ENCODE peak calls at places on chromosomes 5 and 9, in nine cellular contexts. V is tibial nerve; W is PC-9; K is thoracic aorta; D is ovary; U is lower lobe of right lung; X is cardiac muscle cell; T is iPS DF 6.9; A is effector memory CD4-positive, alpha-beta T cell. C is an unnamed sample.

GRCh38 chr5:5483350-5483749 is 60.9 kb downstream of the ICE1 start:
- DNase-seq in V (no peak), W (no peak), K (no peak), D (no peak), U (no peak), X (no peak), T (no peak), A (no peak), C (no peak)

GRCh38 chr5:142143878-142144277 is 35.3 kb downstream of the NDFIP1 start:
- DNase-seq in V (no peak), W (no peak), K (no peak), D (no peak), U (no peak), X (peak; percentile 21), T (no peak), A (no peak), C (no peak)

GRCh38 chr9:72396247-72397091 is 31.5 kb upstream of the ZFAND5 start:
- DNase-seq in V (no peak), W (peak; percentile 4), K (no peak), D (no peak), U (no peak), X (no peak), T (no peak), A (no peak), C (no peak)

GRCh38 chr5:79924936-79925893 is 65.8 kb downstream of the MTX3 start:
- DNase-seq in V (no peak), W (no peak), K (no peak), D (no peak), U (no peak), X (peak; percentile 4), T (no peak), A (no peak), C (no peak)

GRCh38 chr5:169861934-169862333 is 118.4 kb downstream of the INSYN2B start:
- DNase-seq in V (no peak), W (no peak), K (no peak), D (no peak), U (no peak), X (no peak), T (no peak), A (no peak), C (no peak)

GRCh38 chr9:97564291-97565175 is 63.1 kb downstream of the TMOD1 start:
- DNase-seq in V (peak; percentile 59), W (peak; percentile 70), K (no peak), D (peak; percentile 49), U (no peak), X (no peak), T (no peak), A (no peak), C (peak; percentile 52)

GRCh38 chr5:145237843-145238242 is 597.3 kb downstream of the PRELID2 start:
- DNase-seq in V (no peak), W (peak; percentile 37), K (no peak), D (no peak), U (no peak), X (peak; percentile 86), T (peak; percentile 75), A (no peak), C (no peak)

GRCh38 chr5:141597394-141597793 is 21.4 kb downstream of the DIAPH1 start:
- DNase-seq in V (no peak), W (no peak), K (no peak), D (no peak), U (no peak), X (no peak), T (no peak), A (no peak), C (no peak)

GRCh38 chr5:144122641-144123040 is 47.8 kb downstream of the YIPF5 start:
- DNase-seq in V (no peak), W (no peak), K (no peak), D (no peak), U (no peak), X (no peak), T (no peak), A (no peak), C (no peak)

GRCh38 chr9:135370411-135371375 is 108.9 kb upstream of the PPP1R26 start:
- DNase-seq in V (no peak), W (no peak), K (no peak), D (no peak), U (no peak), X (no peak), T (no peak), A (no peak), C (no peak)

GRCh38 chr5:118651002-118651401 is 337.3 kb downstream of the DTWD2 start:
- DNase-seq in V (no peak), W (no peak), K (no peak), D (no peak), U (no peak), X (no peak), T (no peak), A (no peak), C (no peak)

GRCh38 chr5:36653046-36653445 is 46.6 kb downstream of the SLC1A3 start:
- DNase-seq in V (no peak), W (no peak), K (no peak), D (no peak), U (no peak), X (no peak), T (no peak), A (no peak), C (no peak)

DNA sequence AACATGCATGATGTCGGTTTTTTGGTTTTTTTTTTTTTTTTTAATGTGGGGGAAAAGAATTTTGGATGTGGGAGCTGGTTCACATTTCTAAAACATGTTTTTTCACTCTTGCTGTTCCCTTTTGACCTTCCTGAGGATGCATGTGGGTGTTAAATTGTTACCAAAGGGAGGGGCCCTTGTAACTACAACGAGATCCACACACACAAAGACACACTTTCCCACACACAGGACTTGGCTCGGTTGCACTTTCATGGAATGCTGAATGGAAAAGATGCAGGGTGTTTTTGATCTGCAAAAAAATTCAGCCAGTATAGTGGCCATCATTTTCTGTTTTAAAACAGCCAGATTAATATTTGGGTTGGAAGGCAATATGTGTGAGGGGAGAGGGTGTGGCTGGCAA is 577.0 kb downstream of the EBF1 start:
- DNase-seq in V (no peak), W (no peak), K (no peak), D (peak; percentile 22), U (no peak), X (no peak), T (no peak), A (no peak), C (no peak)
- H3K9me3 ChIP-seq in V (no peaks in the 10 kb centered on the region), W (no peaks in the 10 kb centered on the region), K (no peaks in the 10 kb centered on the region), D (no peaks in the 10 kb centered on the region), U (no peaks in the 10 kb centered on the region), X (no peaks in the 10 kb centered on the region), T (no peaks in the 10 kb centered on the region), A (no peaks in the 10 kb centered on the region), C (no peaks in the 10 kb centered on the region)

GRCh38 chr5:135565256-135565655 is 13.5 kb downstream of the CXCL14 start:
- DNase-seq in V (no peak), W (no peak), K (no peak), D (no peak), U (no peak), X (no peak), T (no peak), A (no peak), C (no peak)
- H3K27ac ChIP-seq in V (no peak overlapping the region), W (no peak overlapping the region), K (no peak overlapping the region), D (no peak overlapping the region), U (no peak overlapping the region), X (no peak overlapping the region), T (no peak overlapping the region), A (no peak overlapping the region), C (no peak overlapping the region)

DNA sequence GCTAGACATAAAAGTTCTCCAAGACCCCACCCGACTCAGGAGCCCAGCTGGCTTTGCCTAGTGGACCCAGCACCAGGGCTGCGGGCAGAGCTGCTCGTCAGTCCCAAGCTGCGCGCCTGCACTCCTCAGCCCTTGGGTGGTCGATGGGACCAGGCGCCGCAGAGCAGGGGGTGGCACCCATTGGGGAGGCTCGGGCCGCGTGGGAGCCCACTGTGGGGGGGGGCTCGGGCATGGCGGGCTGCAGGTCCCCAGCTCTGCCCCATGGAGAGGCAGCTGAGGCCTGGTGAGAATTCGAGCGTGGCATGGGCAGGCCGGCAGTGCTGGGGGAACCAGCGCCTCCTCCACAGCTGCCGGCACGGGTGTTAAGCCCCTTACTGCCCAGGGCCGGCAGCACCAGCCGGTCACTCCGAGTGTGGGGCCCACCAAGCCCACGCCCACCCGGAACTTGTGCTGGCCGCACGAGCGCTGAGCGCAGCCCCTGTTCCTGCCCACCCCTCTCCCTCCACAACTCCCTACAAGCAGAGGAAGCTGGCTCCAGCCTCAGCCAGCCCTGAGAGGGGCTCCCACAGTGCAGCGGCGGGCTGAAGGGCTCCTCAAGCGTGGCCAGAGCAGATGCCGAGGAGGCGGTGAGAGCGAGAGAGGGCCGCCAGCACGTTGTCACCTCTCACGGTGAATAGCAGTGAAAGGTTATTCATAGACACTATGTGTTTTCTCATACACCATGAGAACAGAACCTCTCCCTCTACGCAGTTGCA is 54.9 kb downstream of the RAPGEF6 start:
- DNase-seq in V (no peak), W (no peak), K (no peak), D (no peak), U (no peak), X (no peak), T (no peak), A (no peak), C (no peak)
- H3K9me3 ChIP-seq in V (no peaks in the 10 kb centered on the region), W (no peaks in the 10 kb centered on the region), K (no peaks in the 10 kb centered on the region), D (no peaks in the 10 kb centered on the region), U (no peaks in the 10 kb centered on the region), X (no peaks in the 10 kb centered on the region), T (no peaks in the 10 kb centered on the region), A (no peaks in the 10 kb centered on the region), C (no peaks in the 10 kb centered on the region)

GRCh38 chr9:2815661-2816060 is 28.2 kb downstream of the PUM3 start:
- DNase-seq in V (no peak), W (no peak), K (no peak), D (no peak), U (no peak), X (no peak), T (no peak), A (no peak), C (no peak)

GRCh38 chr9:2817987-2818386 is 25.9 kb downstream of the PUM3 start:
- DNase-seq in V (no peak), W (no peak), K (no peak), D (no peak), U (no peak), X (peak; percentile 38), T (no peak), A (no peak), C (no peak)

GRCh38 chr9:2818486-2819121 is 25.3 kb downstream of the PUM3 start:
- DNase-seq in V (no peak), W (no peak), K (no peak), D (no peak), U (no peak), X (no peak), T (no peak), A (no peak), C (no peak)

GRCh38 chr9:2819165-2819564 is 24.7 kb downstream of the PUM3 start:
- DNase-seq in V (no peak), W (no peak), K (no peak), D (no peak), U (no peak), X (no peak), T (no peak), A (no peak), C (no peak)

DNA sequence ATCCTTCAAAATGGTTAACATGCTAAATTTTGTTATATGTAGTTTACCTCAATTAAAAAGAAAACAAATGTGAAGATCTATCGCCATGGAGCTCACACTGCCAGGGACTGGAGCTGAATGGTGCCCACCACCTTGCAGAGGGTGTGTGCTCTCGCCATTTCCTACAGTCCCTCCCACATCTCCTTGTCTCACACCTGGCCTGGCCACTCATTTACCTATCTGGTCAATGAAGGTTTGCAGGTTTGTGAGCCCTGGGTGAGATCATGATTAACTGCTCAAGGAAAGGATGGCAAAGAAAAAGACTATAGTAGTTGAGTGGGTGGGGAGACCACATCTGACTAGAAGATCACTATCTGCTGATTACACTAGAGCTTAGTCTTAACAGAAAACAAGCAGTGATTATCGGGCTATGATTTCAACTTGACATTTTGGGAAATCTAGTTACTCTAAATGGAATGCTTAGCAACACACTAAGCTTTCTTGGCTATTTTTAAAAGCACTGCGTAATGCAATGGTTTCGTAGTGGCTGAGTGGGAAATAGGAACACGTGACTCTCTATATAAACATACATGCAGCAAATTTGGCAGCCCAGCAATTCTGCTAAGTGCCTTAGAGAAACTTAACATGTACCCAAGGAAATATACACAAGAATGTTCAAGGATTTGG is 27.3 kb downstream of the PUM3 start:
- DNase-seq in V (no peak), W (no peak), K (peak; percentile 53), D (no peak), U (no peak), X (no peak), T (no peak), A (no peak), C (no peak)
- H3K27ac ChIP-seq in V (no peak overlapping the region), W (no peak overlapping the region), K (peak overlapping the region; percentile 94), D (peak overlapping the region; percentile 61), U (peak overlapping the region; percentile 82), X (peak overlapping the region; percentile 91), T (no peak overlapping the region), A (no peak overlapping the region), C (peak overlapping the region; percentile 75)